ENCODE peak calls at places on chromosomes 2 and 18, in eight cellular contexts. L, C, W, D, R, Q, S and F are unnamed samples.
A peak's percentile ranks its signal among the peaks of the same experiment; 100 is the strongest.

GRCh38 chr18:74489631-74490030 is 6.5 kb upstream of the CNDP2 start:
- DNase-seq in L (peak; percentile 49), C (no peak), W (no peak), D (no peak), R (no peak), Q (no peak), S (no peak), F (no peak)

GRCh38 chr2:197498937-197499593 is 575 bp downstream of the HSPD1 start:
- DNase-seq in L (peak; percentile 57), C (no peak), W (peak; percentile 55), D (peak; percentile 71), R (no peak), Q (peak; percentile 79), S (peak; percentile 58), F (peak; percentile 47)

GRCh38 chr2:241035142-241035817 is 36.9 kb downstream of the SNED1 start:
- DNase-seq in L (no peak), C (no peak), W (no peak), D (no peak), R (no peak), Q (no peak), S (no peak), F (no peak)

GRCh38 chr2:72837171-72837570 is 11.3 kb upstream of the EXOC6B start:
- DNase-seq in L (no peak), C (no peak), W (no peak), D (no peak), R (no peak), Q (no peak), S (no peak), F (no peak)

GRCh38 chr18:12011199-12011961 is 30.1 kb downstream of the IMPA2 start:
- DNase-seq in L (no peak), C (no peak), W (no peak), D (no peak), R (peak; percentile 43), Q (no peak), S (no peak), F (no peak)

GRCh38 chr2:239238839-239239606 is 161.8 kb downstream of the HDAC4 start:
- DNase-seq in L (no peak), C (no peak), W (no peak), D (no peak), R (no peak), Q (no peak), S (no peak), F (no peak)

GRCh38 chr2:41602351-41602750 is 445.5 kb upstream of the PKDCC start:
- DNase-seq in L (no peak), C (no peak), W (no peak), D (no peak), R (no peak), Q (no peak), S (no peak), F (no peak)

GRCh38 chr18:36589857-36590543 is 238.8 kb downstream of the TPGS2 start:
- DNase-seq in L (peak; percentile 67), C (no peak), W (no peak), D (no peak), R (no peak), Q (no peak), S (no peak), F (no peak)

GRCh38 chr2:31217465-31218200 is at the start of gene CAPN14:
- DNase-seq in L (no peak), C (no peak), W (no peak), D (no peak), R (no peak), Q (no peak), S (no peak), F (no peak)

GRCh38 chr2:33946198-33946597 is 347.1 kb upstream of the FAM98A start:
- DNase-seq in L (no peak), C (no peak), W (no peak), D (no peak), R (no peak), Q (no peak), S (no peak), F (no peak)

GRCh38 chr2:233982421-233983121 is 65.4 kb downstream of the TRPM8 start:
- DNase-seq in L (peak; percentile 83), C (no peak), W (no peak), D (no peak), R (no peak), Q (no peak), S (no peak), F (no peak)